ENCODE peak calls at places on chromosomes 5 and 9, in five cellular contexts. H is AG08395, U is H7, L is frontal cortex, W is mesendoderm. V is an unnamed sample.

GRCh38 chr5:96120120-96120519 is 158.5 kb upstream of the ELL2 start:
- DNase-seq in W (peak; percentile 33), H (no peak), L (no peak), U (no peak), V (no peak)

GRCh38 chr5:73501406-73501805 is 3.2 kb downstream of the BTF3 start:
- DNase-seq in H (no peak), U (no peak), L (no peak), W (no peak), V (no peak)

GRCh38 chr9:137049544-137050449 is 3.8 kb upstream of the NPDC1 start:
- DNase-seq in L (peak; percentile 71), U (peak; percentile 94), H (peak; percentile 55), W (peak; percentile 61), V (no peak)

GRCh38 chr5:134092875-134093274 is 21.6 kb upstream of the TCF7 start:
- DNase-seq in W (no peak), U (no peak), L (no peak), H (no peak), V (no peak)

GRCh38 chr5:38258319-38259061 is at the start of gene EGFLAM:
- DNase-seq in L (peak; percentile 38), H (peak; percentile 11), W (peak; percentile 88), U (peak; percentile 85), V (no peak)

GRCh38 chr9:76957258-76957657 is 51.3 kb upstream of the PRUNE2 start:
- DNase-seq in W (no peak), U (no peak), H (no peak), L (no peak), V (no peak)

GRCh38 chr9:7303932-7304331 is 495.6 kb downstream of the DMAC1 start:
- DNase-seq in H (no peak), W (no peak), L (no peak), U (no peak), V (no peak)

GRCh38 chr5:16913187-16913839 is 22.8 kb downstream of the MYO10 start:
- DNase-seq in H (no peak), U (no peak), L (no peak), W (no peak), V (no peak)

GRCh38 chr9:121690316-121690715 is 38.9 kb downstream of the DAB2IP start:
- DNase-seq in L (no peak), U (no peak), W (peak; percentile 72), H (peak; percentile 53), V (no peak)

GRCh38 chr9:2047144-2047671 is 32.1 kb downstream of the SMARCA2 start:
- DNase-seq in H (no peak), U (peak; percentile 81), W (no peak), L (no peak), V (no peak)

GRCh38 chr9:99491408-99492259 is 269.6 kb downstream of the SEC61B start:
- DNase-seq in U (no peak), L (no peak), H (peak; percentile 64), W (no peak), V (no peak)

GRCh38 chr9:2709645-2710101 is 7.6 kb upstream of the KCNV2 start:
- DNase-seq in H (no peak), W (peak; percentile 65), L (no peak), U (no peak), V (no peak)

GRCh38 chr5:172175263-172175719 is 12.7 kb downstream of the STK10 start:
- DNase-seq in L (no peak), W (no peak), H (no peak), U (peak; percentile 41), V (no peak)

GRCh38 chr9:69174645-69175487 is 789 bp downstream of the TJP2 start:
- DNase-seq in L (peak; percentile 45), W (peak; percentile 74), U (peak; percentile 70), H (peak; percentile 92), V (peak; percentile 92)

GRCh38 chr9:122364783-122365150 is 6.1 kb upstream of the PTGS1 start:
- DNase-seq in H (peak; percentile 70), L (no peak), U (no peak), W (no peak), V (no peak)

GRCh38 chr9:5630038-5630507 is 1.2 kb downstream of the RIC1 start:
- DNase-seq in H (peak; percentile 21), L (no peak), W (peak; percentile 51), U (peak; percentile 22), V (no peak)

GRCh38 chr9:122186301-122186700 is 26.6 kb downstream of the MORN5 start:
- DNase-seq in L (no peak), U (peak; percentile 70), W (peak; percentile 23), H (no peak), V (no peak)

GRCh38 chr9:10855847-10856246 is 243.0 kb upstream of the PTPRD start:
- DNase-seq in H (no peak), W (peak; percentile 52), U (peak; percentile 18), L (no peak), V (no peak)

V was measured in AG09309.